ENCODE peak calls at places on chromosome 18, in eight cellular contexts. F is foreskin fibroblast; C is AG09309; E is activated CD8-positive, alpha-beta T cell treated with anti-CD3 and anti-CD28 coated beads for 36 hours; K is Peyer's patch; N is osteoblast; I is fibroblast of the aortic adventitia; L is HL-60. H is an unnamed sample.

GRCh38 chr18:38796762-38797161 is 1231.2 kb upstream of the CELF4 start:
- DNase-seq in F (no peak), C (no peak), E (no peak), K (no peak), N (no peak), I (no peak), L (no peak), H (no peak)

GRCh38 chr18:50297621-50298442 is 10.3 kb upstream of the CXXC1 start:
- DNase-seq in F (peak), C (no peak), E (peak), K (peak), N (peak), I (peak), L (peak), H (peak)

GRCh38 chr18:32048507-32049091 is 30.0 kb downstream of the RNF125 start:
- DNase-seq in F (peak), C (peak), E (peak), K (no peak), N (peak), I (peak), L (peak), H (no peak)

GRCh38 chr18:65206551-65207260 is 544.1 kb upstream of the CDH7 start:
- DNase-seq in F (no peak), C (no peak), E (no peak), K (no peak), N (no peak), I (no peak), L (no peak), H (no peak)

GRCh38 chr18:79447703-79448367 is 52.1 kb downstream of the NFATC1 start:
- DNase-seq in F (peak), C (no peak), E (peak), K (no peak), N (peak), I (no peak), L (no peak), H (no peak)

GRCh38 chr18:36185157-36185556 is 2.1 kb upstream of the MOCOS start:
- DNase-seq in F (no peak), C (no peak), E (no peak), K (no peak), N (no peak), I (no peak), L (no peak), H (no peak)

GRCh38 chr18:31301201-31301655 is 16.7 kb upstream of the DSG1 start:
- DNase-seq in F (no peak), C (no peak), E (no peak), K (no peak), N (no peak), I (no peak), L (no peak), H (no peak)

GRCh38 chr18:55912071-55912470 is 324.1 kb upstream of the TCF4 start:
- DNase-seq in F (no peak), C (no peak), E (no peak), K (no peak), N (no peak), I (peak), L (no peak), H (no peak)

GRCh38 chr18:10588975-10589374 is 63.1 kb downstream of the NAPG start:
- DNase-seq in F (no peak), C (no peak), E (no peak), K (no peak), N (peak), I (no peak), L (no peak), H (no peak)

GRCh38 chr18:79603321-79604204 is 76.0 kb upstream of the CTDP1 start:
- DNase-seq in F (no peak), C (no peak), E (no peak), K (no peak), N (peak), I (no peak), L (no peak), H (no peak)

GRCh38 chr18:49652841-49653240 is 91.0 kb downstream of the LIPG start:
- DNase-seq in F (no peak), C (no peak), E (no peak), K (no peak), N (no peak), I (peak), L (no peak), H (no peak)

GRCh38 chr18:13179566-13180113 is 38.9 kb upstream of the LDLRAD4 start:
- DNase-seq in F (no peak), C (no peak), E (peak), K (no peak), N (no peak), I (no peak), L (no peak), H (no peak)

GRCh38 chr18:32257073-32257780 is 67.4 kb downstream of the MEP1B start:
- DNase-seq in F (no peak), C (no peak), E (no peak), K (no peak), N (peak), I (no peak), L (no peak), H (no peak)

GRCh38 chr18:11167778-11168177 is 18.4 kb upstream of the PIEZO2 start:
- DNase-seq in F (peak), C (peak), E (no peak), K (no peak), N (no peak), I (peak), L (no peak), H (no peak)

GRCh38 chr18:48634491-48634890 is 95.7 kb downstream of the CTIF start:
- DNase-seq in F (no peak), C (no peak), E (no peak), K (no peak), N (no peak), I (no peak), L (no peak), H (no peak)

DNA sequence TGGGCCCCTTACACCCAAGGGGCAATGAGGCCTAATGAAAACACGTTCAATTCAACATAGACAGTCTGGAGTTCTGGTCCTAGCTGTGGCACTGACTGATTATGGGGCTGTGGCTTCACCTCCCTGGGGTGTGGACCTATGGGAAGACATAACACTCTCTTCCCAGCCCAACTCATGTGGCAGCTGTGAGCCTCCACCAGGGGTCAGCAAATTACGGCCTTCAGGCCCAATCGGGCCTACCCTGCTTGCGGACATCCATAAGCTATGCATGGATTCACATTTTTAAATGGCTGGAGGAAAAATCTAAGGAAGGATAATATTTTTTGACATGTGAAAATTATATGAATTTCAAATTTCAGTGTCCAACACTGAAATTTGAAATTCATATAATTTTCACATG is 101.3 kb downstream of the LOXHD1 start:
- DNase-seq in F (no peak), C (no peak), E (peak), K (no peak), N (no peak), I (peak), L (peak), H (peak)
- TF ChIP-seq CTCF in F (peak), C (peak), E (peak), K (no peak), N (peak), I (peak), L (peak), H (peak)

DNA sequence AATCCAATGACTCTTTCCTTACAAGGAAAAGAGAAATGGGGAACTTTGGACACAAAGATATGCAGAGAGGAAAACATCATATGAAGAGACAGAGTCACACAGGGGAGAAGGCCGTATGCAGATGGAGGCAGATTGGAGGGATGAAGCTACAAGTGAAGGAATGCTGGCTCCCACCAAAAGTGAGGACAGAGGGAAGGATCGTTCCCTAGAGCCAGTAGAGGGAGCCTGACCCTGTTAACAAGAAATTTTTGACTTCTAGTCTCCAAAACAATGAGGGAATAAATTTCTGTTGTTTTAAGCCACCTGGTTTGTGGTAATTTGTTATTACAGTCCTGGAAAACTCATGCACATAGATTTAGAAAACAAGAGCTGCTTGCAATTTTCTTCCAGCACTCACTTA is 169.3 kb downstream of the PMAIP1 start:
- DNase-seq in F (no peak), C (no peak), E (no peak), K (no peak), N (no peak), I (no peak), L (no peak), H (no peak)
- TF ChIP-seq CTCF in F (no peak), C (no peak), E (no peak), K (no peak), N (no peak), I (no peak), L (no peak), H (no peak)

DNA sequence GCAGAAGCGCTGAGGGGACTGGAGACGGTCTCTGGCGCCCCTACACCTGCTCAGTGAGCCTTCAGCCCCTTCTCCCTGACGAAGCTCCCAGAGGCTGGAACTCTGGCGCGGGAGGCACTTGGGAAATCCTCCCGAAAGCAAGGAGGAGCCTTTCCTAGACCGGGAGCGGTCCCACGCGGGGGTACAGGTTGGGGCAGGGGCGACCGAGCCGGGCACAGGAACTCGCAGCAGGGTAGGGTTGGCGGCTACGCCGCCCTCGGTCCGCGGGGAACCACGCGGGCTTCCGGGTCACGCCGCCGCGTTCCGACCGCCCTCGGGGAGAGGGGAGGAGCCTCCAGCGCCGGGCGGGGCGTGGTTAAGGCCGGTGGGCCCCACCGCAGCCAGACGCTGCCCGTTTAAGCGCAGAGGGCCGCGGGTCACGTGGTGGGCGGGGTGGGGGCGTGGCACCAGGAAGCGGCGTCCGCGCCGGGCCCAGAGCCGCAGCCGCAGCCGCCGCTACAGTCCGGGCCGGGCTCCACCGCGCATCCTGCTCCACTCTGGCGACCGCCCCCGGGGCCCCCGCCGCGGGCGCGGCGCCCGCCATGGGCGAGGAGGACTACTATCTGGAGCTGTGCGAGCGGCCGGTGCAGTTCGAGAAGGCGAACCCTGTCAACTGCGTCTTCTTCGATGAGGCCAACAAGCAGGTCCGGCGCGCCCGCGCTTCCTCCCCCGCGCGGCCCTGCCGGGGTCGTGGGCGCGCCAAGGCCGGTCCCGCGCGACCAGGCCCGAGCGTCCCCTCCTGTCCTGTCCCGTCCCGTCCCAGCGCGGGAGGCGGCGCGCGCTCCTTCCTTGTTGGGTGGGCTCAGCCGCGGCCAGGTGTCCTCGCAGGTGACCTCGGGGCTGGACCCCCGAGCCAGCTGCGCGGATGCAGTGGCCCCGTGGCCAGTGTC is at the start of gene RMC1:
- DNase-seq in F (peak), C (peak), E (peak), K (peak), N (peak), I (peak), L (peak), H (peak)
- TF ChIP-seq CTCF in F (no peak), C (no peak), E (no peak), K (peak), N (no peak), I (peak), L (no peak), H (peak)

GRCh38 chr18:33839452-33840225 is 261.6 kb downstream of the ASXL3 start:
- DNase-seq in F (peak), C (no peak), E (no peak), K (no peak), N (no peak), I (peak), L (peak), H (peak)
- TF ChIP-seq CTCF in F (peak), C (peak), E (peak), K (peak), N (peak), I (peak), L (peak), H (peak)

DNA sequence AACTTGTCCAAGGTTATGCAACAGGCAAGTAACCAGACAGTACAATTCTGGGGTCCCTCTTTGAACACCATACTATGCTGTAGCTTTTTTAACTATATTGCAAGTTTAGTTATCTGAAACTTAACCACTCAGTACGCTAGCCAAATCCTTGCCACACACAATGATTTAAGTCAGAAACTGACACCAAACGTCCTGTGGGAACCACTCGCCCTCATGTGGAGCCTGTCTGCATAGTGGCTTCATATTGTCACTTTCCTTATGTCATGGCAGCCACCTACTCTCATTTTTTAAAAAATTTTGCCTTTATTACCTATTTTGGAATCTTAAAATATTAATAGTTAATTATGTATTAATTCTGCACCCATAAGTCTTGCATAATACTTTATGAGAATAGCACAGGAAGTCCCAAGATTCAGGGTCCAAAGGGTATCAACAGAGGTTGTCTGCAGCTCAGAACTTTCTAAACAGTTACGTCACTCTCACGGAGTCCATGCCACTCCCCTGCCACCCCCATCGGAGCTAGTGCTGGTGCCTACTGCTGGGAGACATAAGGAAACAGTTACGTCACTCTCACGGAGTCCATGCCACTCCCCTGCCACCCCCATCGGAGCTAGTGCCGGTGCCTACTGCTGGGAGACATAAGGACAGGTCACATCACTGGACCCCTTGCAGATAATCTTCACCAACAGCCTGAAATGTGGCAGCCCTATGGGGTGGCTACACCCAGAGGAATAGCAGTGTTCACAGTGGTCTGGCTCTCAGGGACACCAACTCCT is 99.0 kb downstream of the L3MBTL4 start:
- DNase-seq in F (no peak), C (no peak), E (no peak), K (no peak), N (no peak), I (no peak), L (no peak), H (no peak)
- TF ChIP-seq CTCF in F (no peak), C (no peak), E (no peak), K (no peak), N (no peak), I (no peak), L (no peak), H (peak)

DNA sequence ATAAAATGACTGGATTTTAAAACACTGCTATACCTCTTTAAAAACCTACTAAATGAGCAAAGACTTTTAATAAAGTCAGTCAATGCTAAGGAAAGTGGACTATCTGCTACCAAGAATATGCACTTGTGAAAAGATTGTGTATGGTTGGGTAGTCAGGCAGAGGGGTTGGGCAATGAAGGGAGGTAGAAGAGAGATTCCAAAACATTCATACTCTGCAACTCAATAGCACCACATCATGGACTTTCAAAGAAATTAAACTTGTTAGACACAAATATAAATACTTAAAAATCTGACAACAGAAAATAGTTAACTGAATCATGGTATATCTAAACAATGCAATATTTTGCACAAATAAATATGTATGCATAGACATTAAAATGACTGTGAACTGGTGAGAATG is 139.9 kb upstream of the MAPRE2 start:
- DNase-seq in F (peak), C (no peak), E (no peak), K (no peak), N (no peak), I (peak), L (no peak), H (no peak)
- TF ChIP-seq CTCF in F (no peak), C (no peak), E (no peak), K (no peak), N (peak), I (no peak), L (no peak), H (no peak)

DNA sequence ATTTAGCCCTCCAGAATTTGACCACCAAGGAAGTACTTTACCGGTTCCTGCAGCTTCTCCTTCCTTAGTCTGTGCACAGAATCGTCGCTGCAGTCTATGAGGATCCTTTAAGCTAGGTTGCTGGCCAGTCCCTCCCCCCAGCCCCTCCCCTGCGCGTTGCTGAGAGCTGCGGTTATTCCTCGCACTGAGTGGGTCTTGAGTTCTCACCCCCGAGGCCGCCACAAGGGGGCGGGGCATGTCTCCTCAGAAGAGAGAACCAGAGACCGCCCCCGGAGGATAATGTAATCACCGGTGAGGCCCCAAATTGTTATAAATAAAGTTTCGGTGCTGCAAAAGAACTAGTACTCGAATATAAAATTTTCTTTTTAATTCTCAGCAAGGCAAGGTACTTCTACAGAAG is 1184.9 kb upstream of the CDH2 start:
- DNase-seq in F (no peak), C (no peak), E (no peak), K (no peak), N (no peak), I (no peak), L (no peak), H (no peak)
- TF ChIP-seq CTCF in F (no peak), C (no peak), E (no peak), K (no peak), N (no peak), I (no peak), L (no peak), H (no peak)

GRCh38 chr18:28108801-28109200 is 68.1 kb downstream of the CDH2 start:
- DNase-seq in F (no peak), C (no peak), E (no peak), K (no peak), N (peak), I (peak), L (no peak), H (no peak)
- TF ChIP-seq CTCF in F (no peak), C (no peak), E (no peak), K (no peak), N (peak), I (no peak), L (no peak), H (no peak)

DNA sequence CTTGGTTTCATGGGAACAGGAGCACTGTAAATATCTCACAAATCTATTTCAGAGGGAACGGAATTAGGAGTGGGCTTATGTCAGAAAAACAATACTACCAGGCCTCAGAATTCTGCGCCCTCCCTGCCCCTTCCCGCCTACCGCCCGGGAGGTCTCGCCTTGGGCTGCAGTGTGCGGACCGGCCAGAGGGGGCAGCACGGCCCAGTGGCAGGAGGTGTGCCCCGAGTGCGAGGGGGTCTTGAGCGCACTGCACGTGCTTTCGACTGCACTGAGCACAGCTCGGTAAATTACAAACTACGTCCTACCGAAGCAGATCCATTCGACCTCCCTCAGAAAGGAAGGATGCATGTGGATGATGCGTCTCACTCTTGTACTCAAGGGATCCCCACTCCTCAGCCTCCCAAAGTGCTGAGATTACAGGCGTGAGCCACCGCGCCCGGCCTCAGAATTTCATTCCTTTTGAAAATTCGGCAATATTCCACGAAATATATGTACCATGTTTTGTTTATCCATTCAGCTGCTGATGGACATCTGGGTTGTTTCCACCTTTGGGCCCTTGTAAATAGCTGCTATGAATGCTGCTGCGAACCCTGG is 297.0 kb downstream of the BCL2 start:
- DNase-seq in F (no peak), C (no peak), E (peak), K (no peak), N (peak), I (no peak), L (no peak), H (no peak)
- TF ChIP-seq CTCF in F (peak), C (peak), E (peak), K (peak), N (peak), I (peak), L (no peak), H (peak)

GRCh38 chr18:58239879-58240278 is 195.9 kb downstream of the NEDD4L start:
- DNase-seq in F (peak), C (no peak), E (no peak), K (no peak), N (no peak), I (no peak), L (no peak), H (no peak)
- TF ChIP-seq CTCF in F (no peak), C (no peak), E (no peak), K (no peak), N (no peak), I (no peak), L (no peak), H (no peak)